ENCODE peak calls at places on chromosomes 12 and 14, in ten cellular contexts. I, V, M, C, W, O, D, E, A and X are unnamed samples.

GRCh38 chr12:109277899-109278762 is 31.0 kb downstream of the FOXN4 start:
- DNase-seq in I (no peak), V (no peak), M (peak), C (no peak), W (no peak), O (no peak), D (no peak), E (no peak), A (no peak), X (no peak)

GRCh38 chr14:88902850-88903249 is 78.4 kb downstream of the TTC8 start:
- DNase-seq in I (no peak), V (no peak), M (no peak), C (no peak), W (no peak), O (no peak), D (no peak), E (no peak), A (no peak), X (no peak)

GRCh38 chr12:82937151-82937550 is 250.4 kb downstream of the TMTC2 start:
- DNase-seq in I (no peak), V (no peak), M (no peak), C (no peak), W (peak), O (no peak), D (no peak), E (no peak), A (no peak), X (no peak)

GRCh38 chr14:20631821-20632389 is 9.6 kb downstream of the OR6S1 start:
- DNase-seq in I (no peak), V (no peak), M (no peak), C (no peak), W (no peak), O (no peak), D (no peak), E (peak), A (no peak), X (peak)

GRCh38 chr12:58540480-58541299 is 379.6 kb downstream of the LRIG3 start:
- DNase-seq in I (no peak), V (peak), M (peak), C (no peak), W (peak), O (peak), D (no peak), E (peak), A (peak), X (peak)

GRCh38 chr14:23577004-23577681 is 1.4 kb downstream of the JPH4 start:
- DNase-seq in I (no peak), V (no peak), M (no peak), C (no peak), W (no peak), O (no peak), D (no peak), E (no peak), A (no peak), X (no peak)

GRCh38 chr12:2183556-2184541 is 131.1 kb downstream of the CACNA1C start:
- DNase-seq in I (no peak), V (no peak), M (no peak), C (no peak), W (peak), O (no peak), D (no peak), E (no peak), A (no peak), X (peak)

GRCh38 chr12:122895757-122896636 is at the start of gene VPS37B:
- DNase-seq in I (peak), V (peak), M (peak), C (peak), W (peak), O (no peak), D (peak), E (peak), A (peak), X (peak)

GRCh38 chr12:52437508-52437907 is 3.3 kb upstream of the KRT75 start:
- DNase-seq in I (no peak), V (no peak), M (no peak), C (no peak), W (no peak), O (no peak), D (no peak), E (no peak), A (no peak), X (no peak)

GRCh38 chr12:131755305-131756113 is 44.6 kb downstream of the SFSWAP start:
- DNase-seq in I (peak), V (no peak), M (peak), C (no peak), W (no peak), O (no peak), D (no peak), E (no peak), A (no peak), X (no peak)

GRCh38 chr12:57135487-57135886 is 7.2 kb downstream of the LRP1 start:
- DNase-seq in I (no peak), V (no peak), M (no peak), C (no peak), W (peak), O (no peak), D (no peak), E (no peak), A (peak), X (no peak)

GRCh38 chr12:4562034-4562657 is at the start of gene DYRK4:
- DNase-seq in I (no peak), V (peak), M (peak), C (no peak), W (peak), O (peak), D (no peak), E (peak), A (peak), X (peak)

GRCh38 chr12:110227138-110227537 is 53.9 kb upstream of the ATP2A2 start:
- DNase-seq in I (no peak), V (no peak), M (no peak), C (no peak), W (no peak), O (no peak), D (no peak), E (no peak), A (no peak), X (no peak)

GRCh38 chr12:131607658-131608447 is 103.0 kb upstream of the SFSWAP start:
- DNase-seq in I (no peak), V (no peak), M (no peak), C (no peak), W (no peak), O (no peak), D (no peak), E (no peak), A (no peak), X (peak)

GRCh38 chr12:105053116-105053572 is 31.1 kb downstream of the ALDH1L2 start:
- DNase-seq in I (peak), V (peak), M (peak), C (peak), W (peak), O (peak), D (peak), E (peak), A (peak), X (peak)

GRCh38 chr12:21828111-21828775 is 53.7 kb upstream of the KCNJ8 start:
- DNase-seq in I (no peak), V (no peak), M (no peak), C (no peak), W (no peak), O (no peak), D (no peak), E (no peak), A (no peak), X (no peak)

GRCh38 chr14:89469210-89470198 is 52.5 kb upstream of the FOXN3 start:
- DNase-seq in I (no peak), V (no peak), M (no peak), C (no peak), W (no peak), O (no peak), D (no peak), E (no peak), A (no peak), X (no peak)

GRCh38 chr12:72264548-72265175 is 7.5 kb upstream of the TRHDE start:
- DNase-seq in I (no peak), V (no peak), M (no peak), C (no peak), W (no peak), O (no peak), D (no peak), E (peak), A (no peak), X (no peak)

GRCh38 chr12:11607313-11608081 is 42.0 kb upstream of the ETV6 start:
- DNase-seq in I (no peak), V (no peak), M (no peak), C (no peak), W (peak), O (no peak), D (no peak), E (no peak), A (no peak), X (no peak)

GRCh38 chr14:104527857-104528459 is 51.6 kb upstream of the C14orf180 start:
- DNase-seq in I (no peak), V (no peak), M (no peak), C (no peak), W (no peak), O (no peak), D (no peak), E (no peak), A (no peak), X (no peak)

GRCh38 chr14:59356298-59356697 is 108.9 kb downstream of the GPR135 start:
- DNase-seq in I (no peak), V (no peak), M (no peak), C (no peak), W (no peak), O (no peak), D (no peak), E (no peak), A (no peak), X (no peak)

GRCh38 chr12:12267801-12268200 is 957 bp upstream of the LRP6 start:
- DNase-seq in I (no peak), V (no peak), M (no peak), C (no peak), W (no peak), O (no peak), D (no peak), E (no peak), A (no peak), X (no peak)

GRCh38 chr12:40446385-40446784 is 221.6 kb downstream of the LRRK2 start:
- DNase-seq in I (no peak), V (no peak), M (peak), C (no peak), W (peak), O (no peak), D (no peak), E (peak), A (no peak), X (no peak)

GRCh38 chr12:19546027-19546426 is 106.7 kb downstream of the AEBP2 start:
- DNase-seq in I (no peak), V (no peak), M (no peak), C (no peak), W (no peak), O (no peak), D (no peak), E (no peak), A (no peak), X (no peak)

GRCh38 chr12:67193705-67194104 is 75.5 kb upstream of the CAND1 start:
- DNase-seq in I (no peak), V (no peak), M (peak), C (no peak), W (peak), O (no peak), D (no peak), E (peak), A (no peak), X (peak)

GRCh38 chr14:67697006-67697405 is 1.4 kb upstream of the RDH11 start:
- DNase-seq in I (no peak), V (no peak), M (no peak), C (no peak), W (no peak), O (no peak), D (no peak), E (no peak), A (no peak), X (no peak)

GRCh38 chr12:64088431-64089349 is 133.4 kb downstream of the KICS2 start:
- DNase-seq in I (no peak), V (no peak), M (peak), C (no peak), W (peak), O (no peak), D (no peak), E (peak), A (no peak), X (peak)

GRCh38 chr14:68935761-68936209 is 43.3 kb downstream of the ACTN1 start:
- DNase-seq in I (no peak), V (no peak), M (no peak), C (no peak), W (no peak), O (no peak), D (no peak), E (no peak), A (no peak), X (no peak)

GRCh38 chr14:51498411-51499227 is 153.1 kb upstream of the FRMD6 start:
- DNase-seq in I (no peak), V (no peak), M (no peak), C (no peak), W (no peak), O (no peak), D (no peak), E (no peak), A (no peak), X (no peak)

GRCh38 chr14:68527329-68527851 is 265.5 kb downstream of the ZFP36L1 start:
- DNase-seq in I (no peak), V (no peak), M (no peak), C (no peak), W (no peak), O (no peak), D (no peak), E (no peak), A (no peak), X (no peak)

GRCh38 chr12:65532162-65532561 is 253.7 kb downstream of the MSRB3 start:
- DNase-seq in I (no peak), V (no peak), M (no peak), C (no peak), W (no peak), O (no peak), D (no peak), E (no peak), A (no peak), X (peak)

GRCh38 chr14:27528328-27528727 is 930.5 kb upstream of the NOVA1 start:
- DNase-seq in I (no peak), V (no peak), M (peak), C (no peak), W (no peak), O (no peak), D (no peak), E (no peak), A (no peak), X (peak)

GRCh38 chr14:44829021-44829420 is 132.7 kb downstream of the KLHL28 start:
- DNase-seq in I (no peak), V (no peak), M (no peak), C (no peak), W (no peak), O (no peak), D (no peak), E (no peak), A (no peak), X (no peak)

GRCh38 chr12:68416350-68416749 is 84.2 kb upstream of the MDM1 start:
- DNase-seq in I (no peak), V (no peak), M (no peak), C (no peak), W (no peak), O (no peak), D (no peak), E (no peak), A (no peak), X (no peak)

GRCh38 chr14:101507306-101508150 is 53.8 kb upstream of the DIO3 start:
- DNase-seq in I (no peak), V (no peak), M (no peak), C (no peak), W (no peak), O (no peak), D (no peak), E (no peak), A (no peak), X (no peak)

GRCh38 chr14:54769955-54770863 is 132.4 kb downstream of the GCH1 start:
- DNase-seq in I (no peak), V (no peak), M (no peak), C (no peak), W (no peak), O (no peak), D (no peak), E (no peak), A (no peak), X (no peak)

GRCh38 chr12:47837190-47838171 is 17.8 kb upstream of the HDAC7 start:
- DNase-seq in I (peak), V (peak), M (peak), C (peak), W (no peak), O (no peak), D (peak), E (peak), A (peak), X (peak)

GRCh38 chr14:98909251-98909944 is 362.6 kb downstream of the BCL11B start:
- DNase-seq in I (no peak), V (no peak), M (peak), C (no peak), W (no peak), O (no peak), D (no peak), E (no peak), A (no peak), X (peak)

GRCh38 chr12:38053655-38054464 is 262.7 kb upstream of the ALG10B start:
- DNase-seq in I (no peak), V (no peak), M (peak), C (no peak), W (no peak), O (no peak), D (no peak), E (no peak), A (no peak), X (peak)

GRCh38 chr12:109469516-109469915 is 7.6 kb downstream of the KCTD10 start:
- DNase-seq in I (no peak), V (no peak), M (no peak), C (no peak), W (peak), O (no peak), D (no peak), E (no peak), A (no peak), X (peak)